ENCODE peak calls at places on chromosomes 13 and 19, in ten cellular contexts. Y is suprapubic skin, H is keratinocyte, A is OCI-LY7, F is breast epithelium, Z is sigmoid colon, M is adrenal gland, J is heart right ventricle, X is esophagus muscularis mucosa, D is dorsolateral prefrontal cortex. U is an unnamed sample.

GRCh38 chr13:40665061-40665753 is 1.2 kb downstream of the FOXO1 start:
- DNase-seq in Y (no peak), H (no peak), A (peak), F (peak), Z (no peak), M (peak), J (peak), X (no peak), D (peak), U (peak)

GRCh38 chr19:47125669-47125938 is 5.0 kb upstream of the SAE1 start:
- DNase-seq in Y (no peak), H (no peak), A (no peak), F (no peak), Z (no peak), M (no peak), J (no peak), X (no peak), D (no peak), U (no peak)

GRCh38 chr19:12800873-12801465 is 631 bp downstream of the PRDX2 start:
- DNase-seq in Y (no peak), H (no peak), A (peak), F (no peak), Z (no peak), M (peak), J (no peak), X (no peak), D (no peak), U (no peak)

GRCh38 chr13:39821977-39822376 is 166.5 kb downstream of the COG6 start:
- DNase-seq in Y (no peak), H (no peak), A (no peak), F (no peak), Z (no peak), M (no peak), J (no peak), X (no peak), D (no peak), U (no peak)

GRCh38 chr13:99977912-99978780 is 3.4 kb upstream of the ZIC2 start:
- DNase-seq in Y (peak), H (no peak), A (no peak), F (no peak), Z (no peak), M (no peak), J (no peak), X (no peak), D (no peak), U (no peak)

GRCh38 chr19:34505321-34506025 is 23.9 kb downstream of the WTIP start:
- DNase-seq in Y (peak), H (no peak), A (no peak), F (peak), Z (peak), M (no peak), J (no peak), X (peak), D (no peak), U (no peak)

GRCh38 chr13:91406619-91407018 is 8.2 kb downstream of the GPC5 start:
- DNase-seq in Y (no peak), H (no peak), A (peak), F (no peak), Z (no peak), M (no peak), J (no peak), X (no peak), D (no peak), U (peak)

GRCh38 chr19:52748336-52748950 is 13.6 kb upstream of the ZNF611 start:
- DNase-seq in Y (no peak), H (no peak), A (peak), F (no peak), Z (no peak), M (no peak), J (peak), X (no peak), D (no peak), U (peak)

GRCh38 chr13:20848944-20849343 is 53.6 kb downstream of the XPO4 start:
- DNase-seq in Y (no peak), H (no peak), A (no peak), F (no peak), Z (no peak), M (no peak), J (no peak), X (no peak), D (no peak), U (no peak)

GRCh38 chr13:21079761-21080730 is 18.7 kb upstream of the LATS2 start:
- DNase-seq in Y (peak), H (no peak), A (no peak), F (no peak), Z (no peak), M (no peak), J (peak), X (no peak), D (no peak), U (peak)

GRCh38 chr13:49625392-49626137 is 2.7 kb upstream of the ARL11 start:
- DNase-seq in Y (no peak), H (no peak), A (no peak), F (no peak), Z (no peak), M (peak), J (peak), X (no peak), D (no peak), U (no peak)

GRCh38 chr19:51366999-51367564 is 894 bp upstream of the ETFB start:
- DNase-seq in Y (no peak), H (no peak), A (peak), F (no peak), Z (no peak), M (no peak), J (peak), X (no peak), D (peak), U (no peak)

GRCh38 chr13:28320884-28321574 is 173.9 kb downstream of the FLT1 start:
- DNase-seq in Y (no peak), H (no peak), A (no peak), F (no peak), Z (no peak), M (no peak), J (no peak), X (no peak), D (no peak), U (no peak)

GRCh38 chr19:45156231-45156630 is 4.6 kb downstream of the NKPD1 start:
- DNase-seq in Y (no peak), H (no peak), A (no peak), F (no peak), Z (no peak), M (no peak), J (no peak), X (no peak), D (no peak), U (no peak)

GRCh38 chr19:2670217-2670616 is 32.3 kb downstream of the GNG7 start:
- DNase-seq in Y (no peak), H (no peak), A (no peak), F (no peak), Z (no peak), M (no peak), J (no peak), X (no peak), D (no peak), U (no peak)

GRCh38 chr13:74061939-74062595 is 72.1 kb downstream of the KLF12 start:
- DNase-seq in Y (no peak), H (no peak), A (peak), F (no peak), Z (no peak), M (no peak), J (no peak), X (no peak), D (no peak), U (no peak)

GRCh38 chr13:51938454-51938853 is 72.8 kb downstream of the ATP7B start:
- DNase-seq in Y (no peak), H (no peak), A (no peak), F (no peak), Z (no peak), M (no peak), J (no peak), X (no peak), D (no peak), U (no peak)

GRCh38 chr13:94558721-94559120 is 37.2 kb downstream of the TGDS start:
- DNase-seq in Y (no peak), H (no peak), A (no peak), F (no peak), Z (no peak), M (no peak), J (no peak), X (peak), D (no peak), U (no peak)

GRCh38 chr13:57627663-57628062 is 3.9 kb upstream of the PCDH17 start:
- DNase-seq in Y (no peak), H (no peak), A (peak), F (no peak), Z (no peak), M (no peak), J (no peak), X (no peak), D (no peak), U (no peak)

GRCh38 chr13:85700909-85701308 is 98.3 kb downstream of the SLITRK6 start:
- DNase-seq in Y (no peak), H (no peak), A (no peak), F (no peak), Z (no peak), M (no peak), J (no peak), X (no peak), D (no peak), U (no peak)

GRCh38 chr13:93266681-93267080 is 40.1 kb downstream of the GPC6 start:
- DNase-seq in Y (no peak), H (no peak), A (no peak), F (no peak), Z (no peak), M (no peak), J (no peak), X (no peak), D (no peak), U (no peak)

GRCh38 chr13:75489502-75490263 is 7.7 kb upstream of the TBC1D4 start:
- DNase-seq in Y (no peak), H (no peak), A (no peak), F (no peak), Z (no peak), M (no peak), J (no peak), X (no peak), D (no peak), U (peak)

GRCh38 chr13:89925107-89925506 is 1422.4 kb upstream of the MIR17HG start:
- DNase-seq in Y (no peak), H (no peak), A (no peak), F (no peak), Z (no peak), M (no peak), J (no peak), X (no peak), D (no peak), U (peak)

GRCh38 chr19:11577451-11578341 is at the start of gene ACP5:
- DNase-seq in Y (no peak), H (no peak), A (peak), F (no peak), Z (no peak), M (no peak), J (no peak), X (no peak), D (no peak), U (no peak)

GRCh38 chr19:10009269-10009665 is 1.0 kb downstream of the COL5A3 start:
- DNase-seq in Y (no peak), H (no peak), A (no peak), F (peak), Z (peak), M (peak), J (peak), X (peak), D (no peak), U (peak)

GRCh38 chr13:66532146-66532545 is 698.0 kb downstream of the PCDH9 start:
- DNase-seq in Y (no peak), H (no peak), A (no peak), F (no peak), Z (no peak), M (no peak), J (no peak), X (no peak), D (no peak), U (no peak)

GRCh38 chr19:33248954-33249613 is 23.4 kb upstream of the SLC7A10 start:
- DNase-seq in Y (no peak), H (no peak), A (no peak), F (no peak), Z (no peak), M (peak), J (no peak), X (no peak), D (no peak), U (peak)

GRCh38 chr13:25657062-25657588 is 285.4 kb downstream of the ATP8A2 start:
- DNase-seq in Y (no peak), H (no peak), A (no peak), F (no peak), Z (no peak), M (no peak), J (no peak), X (no peak), D (no peak), U (no peak)

GRCh38 chr13:85665286-85665685 is 133.9 kb downstream of the SLITRK6 start:
- DNase-seq in Y (no peak), H (no peak), A (no peak), F (no peak), Z (no peak), M (no peak), J (no peak), X (no peak), D (no peak), U (no peak)

GRCh38 chr13:38494445-38494844 is 144.8 kb downstream of the UFM1 start:
- DNase-seq in Y (no peak), H (no peak), A (no peak), F (no peak), Z (no peak), M (no peak), J (no peak), X (no peak), D (no peak), U (no peak)

GRCh38 chr19:40512473-40513344 is 45.9 kb downstream of the SPTBN4 start:
- DNase-seq in Y (no peak), H (no peak), A (no peak), F (no peak), Z (no peak), M (peak), J (no peak), X (no peak), D (no peak), U (no peak)

GRCh38 chr13:59416561-59416960 is 747.2 kb downstream of the DIAPH3 start:
- DNase-seq in Y (no peak), H (no peak), A (no peak), F (no peak), Z (no peak), M (no peak), J (no peak), X (no peak), D (no peak), U (no peak)

GRCh38 chr19:2087621-2088100 is 8.5 kb downstream of the MOB3A start:
- DNase-seq in Y (no peak), H (no peak), A (peak), F (no peak), Z (no peak), M (no peak), J (no peak), X (no peak), D (no peak), U (no peak)

GRCh38 chr13:44312131-44312530 is 61.5 kb upstream of the SERP2 start:
- DNase-seq in Y (no peak), H (no peak), A (no peak), F (no peak), Z (no peak), M (no peak), J (no peak), X (no peak), D (no peak), U (no peak)

GRCh38 chr13:45518525-45519235 is 53.9 kb downstream of the COG3 start:
- DNase-seq in Y (no peak), H (peak), A (no peak), F (no peak), Z (no peak), M (no peak), J (no peak), X (no peak), D (no peak), U (peak)

GRCh38 chr19:30070970-30071632 is 129.1 kb downstream of the URI1 start:
- DNase-seq in Y (peak), H (no peak), A (no peak), F (no peak), Z (peak), M (no peak), J (peak), X (no peak), D (peak), U (no peak)

GRCh38 chr19:19468424-19469050 is 46.8 kb downstream of the TSSK6 start:
- DNase-seq in Y (no peak), H (no peak), A (peak), F (no peak), Z (no peak), M (no peak), J (no peak), X (no peak), D (no peak), U (no peak)

GRCh38 chr19:36973021-36973843 is 57.1 kb downstream of the ZNF568 start:
- DNase-seq in Y (peak), H (peak), A (no peak), F (peak), Z (peak), M (peak), J (peak), X (peak), D (peak), U (peak)
- H3K27ac ChIP-seq in Y (peak), H (no peak), A (no peak), F (peak), Z (peak), M (no peak), J (peak), X (peak), D (peak), U (peak)

GRCh38 chr19:16520074-16520973 is 21.9 kb downstream of the CHERP start:
- DNase-seq in Y (no peak), H (no peak), A (no peak), F (no peak), Z (no peak), M (no peak), J (no peak), X (no peak), D (no peak), U (no peak)
- TF ChIP-seq CTCF in Y (no peak), H (no peak), A (no peak), F (no peak), Z (no peak), M (no peak), J (no peak), X (no peak), D (no peak), U (no peak)

GRCh38 chr19:7924651-7925170 is 1.2 kb downstream of the CTXN1 start:
- DNase-seq in Y (no peak), H (no peak), A (no peak), F (no peak), Z (no peak), M (peak), J (no peak), X (no peak), D (peak), U (no peak)
- H3K27ac ChIP-seq in Y (no peak), H (no peak), A (no peak), F (no peak), Z (peak), M (no peak), J (no peak), X (peak), D (peak), U (no peak)

GRCh38 chr13:30738946-30739528 is 3.7 kb downstream of the ALOX5AP start:
- DNase-seq in Y (no peak), H (no peak), A (no peak), F (no peak), Z (no peak), M (no peak), J (no peak), X (no peak), D (no peak), U (no peak)

GRCh38 chr13:30738526-30738925 is 3.2 kb downstream of the ALOX5AP start:
- DNase-seq in Y (peak), H (no peak), A (peak), F (no peak), Z (no peak), M (no peak), J (no peak), X (no peak), D (no peak), U (no peak)

GRCh38 chr13:30742896-30743295 is 7.6 kb downstream of the ALOX5AP start:
- DNase-seq in Y (no peak), H (no peak), A (no peak), F (no peak), Z (no peak), M (no peak), J (no peak), X (no peak), D (no peak), U (no peak)

GRCh38 chr13:30737511-30738342 is 2.4 kb downstream of the ALOX5AP start:
- DNase-seq in Y (peak), H (no peak), A (peak), F (no peak), Z (no peak), M (no peak), J (no peak), X (no peak), D (no peak), U (no peak)

GRCh38 chr13:30739646-30740642 is 4.6 kb downstream of the ALOX5AP start:
- DNase-seq in Y (peak), H (peak), A (peak), F (no peak), Z (no peak), M (peak), J (no peak), X (no peak), D (no peak), U (peak)
- TF ChIP-seq CTCF in Y (no peak), H (no peak), A (no peak), F (no peak), Z (no peak), M (no peak), J (no peak), X (no peak), D (no peak), U (no peak)

GRCh38 chr13:98089246-98089645 is 53.6 kb upstream of the FARP1 start:
- DNase-seq in Y (no peak), H (no peak), A (no peak), F (no peak), Z (no peak), M (no peak), J (no peak), X (no peak), D (no peak), U (no peak)
- H3K27ac ChIP-seq in Y (no peak), H (no peak), A (no peak), F (no peak), Z (no peak), M (no peak), J (no peak), X (no peak), D (no peak), U (no peak)

GRCh38 chr19:49869009-49869483 is 1.7 kb upstream of the PNKP start:
- DNase-seq in Y (no peak), H (no peak), A (no peak), F (no peak), Z (no peak), M (no peak), J (no peak), X (no peak), D (no peak), U (no peak)
- TF ChIP-seq CTCF in Y (no peak), H (no peak), A (no peak), F (no peak), Z (no peak), M (no peak), J (no peak), X (no peak), D (no peak), U (no peak)

DNA sequence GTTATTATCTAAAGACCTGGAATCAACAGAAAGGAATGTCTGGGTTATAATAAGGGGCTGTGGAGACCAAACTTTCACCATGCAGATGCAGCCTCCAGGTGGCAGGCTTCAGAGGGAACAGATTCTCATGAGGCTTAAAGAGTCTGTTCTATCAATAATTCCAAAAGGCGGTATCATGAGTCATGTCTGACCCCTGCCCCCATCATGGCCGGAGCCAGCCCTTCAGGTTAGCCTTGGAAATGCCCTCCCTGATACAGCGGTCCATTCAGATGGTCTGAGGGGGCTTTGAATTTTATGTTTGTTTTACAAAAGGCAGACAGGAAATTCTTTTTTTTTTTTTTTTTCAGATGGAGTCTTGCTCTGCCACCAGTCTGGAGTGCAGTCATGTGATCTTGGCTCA is 21.7 kb upstream of the LAMP1 start:
- DNase-seq in Y (no peak), H (no peak), A (peak), F (no peak), Z (no peak), M (peak), J (no peak), X (no peak), D (no peak), U (peak)
- H3K27ac ChIP-seq in Y (no peak), H (no peak), A (no peak), F (no peak), Z (no peak), M (no peak), J (no peak), X (no peak), D (no peak), U (no peak)